ENCODE peak calls at places on chromosomes 12 and 14, in ten cellular contexts. One of them, this sample, is unnamed.
A peak's percentile ranks its signal among the peaks of the same experiment; 100 is the strongest.

GRCh38 chr12:66329941-66330340 is 27.6 kb downstream of the HELB start:
- DNase-seq in hypothalamus: no peak
- DNase-seq in LoVo: no peak
- DNase-seq in iPS DF 19.7: no peak
- DNase-seq in progenitor cell of endocrine pancreas: no peak
- DNase-seq in aorta: no peak
- DNase-seq in activated CD8-positive, alpha-beta memory T cell treated with anti-CD3 and anti-CD28 coated beads, Interleukin-2, amount 50 U/mL, for 4 hours: no peak
- DNase-seq in stimulated activated CD4-positive, alpha-beta T cell treated with anti-CD3 and anti-CD28 coated beads, Interleukin-12 subunit alpha, Interleukin-12 subunit beta, amount 100 ng/mL, for 4 hours: no peak
- DNase-seq in NCI-H1092: no peak
- DNase-seq in Peyer's patch: no peak
- DNase-seq in this sample: no peak

GRCh38 chr12:53123578-53124351 is 20.5 kb downstream of the SOAT2 start:
- DNase-seq in Peyer's patch: no peak
- DNase-seq in progenitor cell of endocrine pancreas: no peak
- DNase-seq in hypothalamus: no peak
- DNase-seq in NCI-H1092: no peak
- DNase-seq in LoVo: no peak
- DNase-seq in stimulated activated CD4-positive, alpha-beta T cell treated with anti-CD3 and anti-CD28 coated beads, Interleukin-12 subunit alpha, Interleukin-12 subunit beta, amount 100 ng/mL, for 4 hours: no peak
- DNase-seq in aorta: no peak
- DNase-seq in activated CD8-positive, alpha-beta memory T cell treated with anti-CD3 and anti-CD28 coated beads, Interleukin-2, amount 50 U/mL, for 4 hours: no peak
- DNase-seq in iPS DF 19.7: no peak
- DNase-seq in this sample: no peak

GRCh38 chr14:103618999-103619398 is 10.0 kb upstream of the KLC1 start:
- DNase-seq in NCI-H1092: no peak
- DNase-seq in iPS DF 19.7: no peak
- DNase-seq in hypothalamus: no peak
- DNase-seq in stimulated activated CD4-positive, alpha-beta T cell treated with anti-CD3 and anti-CD28 coated beads, Interleukin-12 subunit alpha, Interleukin-12 subunit beta, amount 100 ng/mL, for 4 hours: no peak
- DNase-seq in LoVo: no peak
- DNase-seq in activated CD8-positive, alpha-beta memory T cell treated with anti-CD3 and anti-CD28 coated beads, Interleukin-2, amount 50 U/mL, for 4 hours: no peak
- DNase-seq in aorta: no peak
- DNase-seq in Peyer's patch: no peak
- DNase-seq in progenitor cell of endocrine pancreas: no peak
- DNase-seq in this sample: no peak

GRCh38 chr12:111777345-111778045 is 10.8 kb downstream of the ALDH2 start:
- DNase-seq in activated CD8-positive, alpha-beta memory T cell treated with anti-CD3 and anti-CD28 coated beads, Interleukin-2, amount 50 U/mL, for 4 hours: no peak
- DNase-seq in stimulated activated CD4-positive, alpha-beta T cell treated with anti-CD3 and anti-CD28 coated beads, Interleukin-12 subunit alpha, Interleukin-12 subunit beta, amount 100 ng/mL, for 4 hours: no peak
- DNase-seq in Peyer's patch: peak; percentile 83
- DNase-seq in LoVo: peak; percentile 76
- DNase-seq in progenitor cell of endocrine pancreas: no peak
- DNase-seq in hypothalamus: no peak
- DNase-seq in aorta: peak; percentile 75
- DNase-seq in iPS DF 19.7: no peak
- DNase-seq in NCI-H1092: no peak
- DNase-seq in this sample: no peak

GRCh38 chr12:6197996-6198395 is 2.2 kb upstream of the CD9 start:
- DNase-seq in stimulated activated CD4-positive, alpha-beta T cell treated with anti-CD3 and anti-CD28 coated beads, Interleukin-12 subunit alpha, Interleukin-12 subunit beta, amount 100 ng/mL, for 4 hours: no peak
- DNase-seq in hypothalamus: no peak
- DNase-seq in iPS DF 19.7: no peak
- DNase-seq in activated CD8-positive, alpha-beta memory T cell treated with anti-CD3 and anti-CD28 coated beads, Interleukin-2, amount 50 U/mL, for 4 hours: no peak
- DNase-seq in Peyer's patch: peak; percentile 56
- DNase-seq in progenitor cell of endocrine pancreas: no peak
- DNase-seq in LoVo: no peak
- DNase-seq in aorta: peak; percentile 34
- DNase-seq in NCI-H1092: no peak
- DNase-seq in this sample: no peak

GRCh38 chr14:89792489-89793366 is 161.8 kb downstream of the EFCAB11 start:
- DNase-seq in NCI-H1092: no peak
- DNase-seq in Peyer's patch: no peak
- DNase-seq in LoVo: no peak
- DNase-seq in stimulated activated CD4-positive, alpha-beta T cell treated with anti-CD3 and anti-CD28 coated beads, Interleukin-12 subunit alpha, Interleukin-12 subunit beta, amount 100 ng/mL, for 4 hours: no peak
- DNase-seq in hypothalamus: no peak
- DNase-seq in activated CD8-positive, alpha-beta memory T cell treated with anti-CD3 and anti-CD28 coated beads, Interleukin-2, amount 50 U/mL, for 4 hours: no peak
- DNase-seq in iPS DF 19.7: no peak
- DNase-seq in progenitor cell of endocrine pancreas: no peak
- DNase-seq in aorta: no peak
- DNase-seq in this sample: no peak

GRCh38 chr12:70590051-70590450 is 47.2 kb downstream of the PTPRB start:
- DNase-seq in LoVo: peak; percentile 63
- DNase-seq in activated CD8-positive, alpha-beta memory T cell treated with anti-CD3 and anti-CD28 coated beads, Interleukin-2, amount 50 U/mL, for 4 hours: peak; percentile 47
- DNase-seq in NCI-H1092: peak; percentile 11
- DNase-seq in Peyer's patch: peak; percentile 80
- DNase-seq in iPS DF 19.7: peak; percentile 56
- DNase-seq in stimulated activated CD4-positive, alpha-beta T cell treated with anti-CD3 and anti-CD28 coated beads, Interleukin-12 subunit alpha, Interleukin-12 subunit beta, amount 100 ng/mL, for 4 hours: peak; percentile 42
- DNase-seq in hypothalamus: peak; percentile 48
- DNase-seq in progenitor cell of endocrine pancreas: peak; percentile 50
- DNase-seq in aorta: peak; percentile 73
- DNase-seq in this sample: peak; percentile 78

GRCh38 chr12:3009780-3010179 is 50.6 kb downstream of the TEAD4 start:
- DNase-seq in LoVo: no peak
- DNase-seq in Peyer's patch: no peak
- DNase-seq in stimulated activated CD4-positive, alpha-beta T cell treated with anti-CD3 and anti-CD28 coated beads, Interleukin-12 subunit alpha, Interleukin-12 subunit beta, amount 100 ng/mL, for 4 hours: no peak
- DNase-seq in iPS DF 19.7: no peak
- DNase-seq in activated CD8-positive, alpha-beta memory T cell treated with anti-CD3 and anti-CD28 coated beads, Interleukin-2, amount 50 U/mL, for 4 hours: no peak
- DNase-seq in NCI-H1092: no peak
- DNase-seq in aorta: peak; percentile 37
- DNase-seq in progenitor cell of endocrine pancreas: no peak
- DNase-seq in hypothalamus: no peak
- DNase-seq in this sample: no peak

GRCh38 chr12:14921218-14921617 is 17.1 kb downstream of the ERP27 start:
- DNase-seq in Peyer's patch: no peak
- DNase-seq in stimulated activated CD4-positive, alpha-beta T cell treated with anti-CD3 and anti-CD28 coated beads, Interleukin-12 subunit alpha, Interleukin-12 subunit beta, amount 100 ng/mL, for 4 hours: no peak
- DNase-seq in hypothalamus: no peak
- DNase-seq in iPS DF 19.7: no peak
- DNase-seq in LoVo: no peak
- DNase-seq in activated CD8-positive, alpha-beta memory T cell treated with anti-CD3 and anti-CD28 coated beads, Interleukin-2, amount 50 U/mL, for 4 hours: no peak
- DNase-seq in NCI-H1092: no peak
- DNase-seq in aorta: no peak
- DNase-seq in progenitor cell of endocrine pancreas: no peak
- DNase-seq in this sample: no peak

GRCh38 chr14:72809063-72809462 is 84.8 kb downstream of the DPF3 start:
- DNase-seq in Peyer's patch: no peak
- DNase-seq in LoVo: no peak
- DNase-seq in NCI-H1092: no peak
- DNase-seq in aorta: no peak
- DNase-seq in stimulated activated CD4-positive, alpha-beta T cell treated with anti-CD3 and anti-CD28 coated beads, Interleukin-12 subunit alpha, Interleukin-12 subunit beta, amount 100 ng/mL, for 4 hours: no peak
- DNase-seq in progenitor cell of endocrine pancreas: no peak
- DNase-seq in iPS DF 19.7: no peak
- DNase-seq in hypothalamus: no peak
- DNase-seq in activated CD8-positive, alpha-beta memory T cell treated with anti-CD3 and anti-CD28 coated beads, Interleukin-2, amount 50 U/mL, for 4 hours: no peak
- DNase-seq in this sample: no peak

This sample was measured in NT2/D1.